ENCODE peak calls at places on chromosomes 5 and 9, in nine cellular contexts. I, G, L, V, H, C, T, E and J are unnamed samples.

GRCh38 chr9:17587113-17587512 is 8.2 kb downstream of the SH3GL2 start:
- DNase-seq in I (no peak), G (no peak), L (no peak), V (no peak), H (no peak), C (no peak), T (no peak), E (no peak), J (no peak)

GRCh38 chr9:17907780-17908513 is 329.1 kb downstream of the SH3GL2 start:
- DNase-seq in I (no peak), G (no peak), L (no peak), V (no peak), H (no peak), C (no peak), T (no peak), E (no peak), J (no peak)

GRCh38 chr5:145989428-145989827 is 53.0 kb downstream of the SH3RF2 start:
- DNase-seq in I (no peak), G (peak), L (no peak), V (no peak), H (no peak), C (no peak), T (no peak), E (no peak), J (no peak)

GRCh38 chr9:96201140-96201539 is 100.8 kb downstream of the HSD17B3 start:
- DNase-seq in I (no peak), G (no peak), L (no peak), V (no peak), H (no peak), C (no peak), T (no peak), E (no peak), J (no peak)

GRCh38 chr9:23492126-23493002 is 333.7 kb downstream of the ELAVL2 start:
- DNase-seq in I (peak), G (peak), L (peak), V (peak), H (peak), C (no peak), T (no peak), E (peak), J (no peak)

GRCh38 chr5:6728011-6728794 is 15.0 kb downstream of the TENT4A start:
- DNase-seq in I (peak), G (no peak), L (no peak), V (no peak), H (no peak), C (no peak), T (no peak), E (no peak), J (no peak)

GRCh38 chr5:147451125-147451524 is 58.7 kb downstream of the DPYSL3 start:
- DNase-seq in I (no peak), G (no peak), L (no peak), V (no peak), H (no peak), C (no peak), T (no peak), E (no peak), J (no peak)

GRCh38 chr5:43623048-43623447 is 20.1 kb downstream of the NNT start:
- DNase-seq in I (no peak), G (no peak), L (no peak), V (no peak), H (no peak), C (no peak), T (no peak), E (no peak), J (no peak)

GRCh38 chr5:111367081-111367480 is 142.9 kb downstream of the CAMK4 start:
- DNase-seq in I (no peak), G (peak), L (peak), V (peak), H (no peak), C (no peak), T (no peak), E (no peak), J (no peak)

GRCh38 chr9:83235524-83235923 is 172.6 kb upstream of the RASEF start:
- DNase-seq in I (no peak), G (no peak), L (no peak), V (no peak), H (no peak), C (no peak), T (no peak), E (no peak), J (no peak)

GRCh38 chr5:147671365-147671764 is 111.2 kb downstream of the JAKMIP2 start:
- DNase-seq in I (no peak), G (no peak), L (no peak), V (no peak), H (no peak), C (no peak), T (no peak), E (no peak), J (no peak)

GRCh38 chr5:56446728-56447127 is 213.6 kb upstream of the ANKRD55 start:
- DNase-seq in I (no peak), G (no peak), L (no peak), V (no peak), H (no peak), C (no peak), T (no peak), E (no peak), J (no peak)

GRCh38 chr5:128532127-128532526 is 5.9 kb downstream of the FBN2 start:
- DNase-seq in I (no peak), G (no peak), L (no peak), V (no peak), H (no peak), C (no peak), T (no peak), E (peak), J (no peak)

GRCh38 chr5:120552638-120553037 is 88.5 kb downstream of the PRR16 start:
- DNase-seq in I (no peak), G (peak), L (peak), V (no peak), H (peak), C (no peak), T (no peak), E (no peak), J (no peak)

GRCh38 chr5:124735169-124735858 is 11.1 kb downstream of the ZNF608 start:
- DNase-seq in I (no peak), G (peak), L (peak), V (peak), H (peak), C (peak), T (peak), E (peak), J (no peak)

GRCh38 chr5:176660860-176661641 is 13.8 kb downstream of the TSPAN17 start:
- DNase-seq in I (peak), G (peak), L (peak), V (peak), H (peak), C (peak), T (no peak), E (peak), J (no peak)

GRCh38 chr9:120177121-120177520 is 402.8 kb downstream of the CDK5RAP2 start:
- DNase-seq in I (no peak), G (no peak), L (no peak), V (no peak), H (no peak), C (no peak), T (no peak), E (no peak), J (no peak)

GRCh38 chr5:102958481-102959011 is 161.4 kb downstream of the GIN1 start:
- DNase-seq in I (no peak), G (peak), L (peak), V (peak), H (peak), C (no peak), T (peak), E (no peak), J (no peak)

GRCh38 chr5:163963881-163964280 is 458.5 kb downstream of the MAT2B start:
- DNase-seq in I (no peak), G (peak), L (peak), V (peak), H (no peak), C (no peak), T (no peak), E (no peak), J (no peak)

GRCh38 chr5:151094054-151094858 is 13.4 kb upstream of the TNIP1 start:
- DNase-seq in I (peak), G (peak), L (peak), V (no peak), H (peak), C (no peak), T (no peak), E (no peak), J (no peak)

GRCh38 chr9:129259373-129259772 is 81.3 kb upstream of the IER5L start:
- DNase-seq in I (no peak), G (no peak), L (no peak), V (no peak), H (no peak), C (no peak), T (no peak), E (no peak), J (no peak)

GRCh38 chr9:136721339-136722092 is 9.1 kb downstream of the DIPK1B start:
- DNase-seq in I (no peak), G (peak), L (peak), V (no peak), H (peak), C (no peak), T (no peak), E (no peak), J (no peak)

GRCh38 chr9:136723362-136723976 is 11.1 kb downstream of the DIPK1B start:
- DNase-seq in I (no peak), G (no peak), L (no peak), V (no peak), H (no peak), C (no peak), T (no peak), E (no peak), J (no peak)

GRCh38 chr9:136722969-136723356 is 10.6 kb downstream of the DIPK1B start:
- DNase-seq in I (no peak), G (no peak), L (no peak), V (no peak), H (no peak), C (no peak), T (no peak), E (no peak), J (no peak)

GRCh38 chr9:136720887-136721338 is 8.5 kb downstream of the DIPK1B start:
- DNase-seq in I (no peak), G (no peak), L (no peak), V (no peak), H (no peak), C (no peak), T (no peak), E (no peak), J (no peak)

DNA sequence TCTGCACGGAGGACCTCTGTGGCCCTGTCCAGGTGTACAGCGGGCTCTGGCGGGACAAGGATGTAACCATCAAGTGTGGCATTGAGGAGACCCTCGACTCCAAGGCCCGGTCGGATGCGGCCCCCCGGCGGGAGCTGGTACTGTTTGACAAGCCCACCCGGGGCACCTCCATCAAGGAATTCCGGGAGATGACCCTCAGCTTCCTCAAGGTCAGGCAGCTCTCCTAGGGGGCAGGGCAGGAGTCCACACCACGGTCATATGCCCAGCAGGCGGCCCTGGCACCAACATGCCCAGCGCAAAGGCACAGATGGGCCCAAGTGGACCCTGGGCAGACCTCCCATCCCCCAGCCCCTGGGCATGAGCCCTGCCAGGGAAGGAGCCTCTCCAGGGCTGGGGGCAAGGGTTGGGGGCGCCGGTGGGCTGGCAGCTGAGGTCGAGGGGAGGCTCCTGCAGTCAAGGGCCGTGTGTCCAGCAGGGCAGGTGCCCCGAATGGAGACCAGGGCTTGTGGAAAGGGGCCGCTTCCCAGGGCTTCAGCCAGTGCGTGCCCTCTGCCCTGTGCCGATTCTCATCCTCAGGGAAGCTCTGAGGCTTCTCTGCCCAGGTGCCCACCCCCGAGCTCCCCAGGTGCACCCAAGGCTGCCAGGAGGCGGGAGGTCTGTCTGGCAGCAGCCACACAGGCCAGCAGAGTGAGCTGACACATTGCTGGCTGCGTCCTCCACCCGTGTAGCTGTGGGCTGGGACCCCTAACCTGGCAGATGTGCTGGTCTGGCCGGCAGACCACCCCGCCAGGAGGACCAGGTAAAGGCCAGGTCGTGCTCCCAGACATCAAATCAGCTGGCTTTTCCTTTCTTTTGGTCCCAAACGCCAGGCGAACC is 10.0 kb downstream of the DIPK1B start:
- DNase-seq in I (no peak), G (no peak), L (no peak), V (no peak), H (no peak), C (no peak), T (no peak), E (no peak), J (no peak)
- H3K4me3 ChIP-seq in I (no peak), G (no peak), L (no peak), V (no peak), H (no peak), C (no peak), T (no peak), E (no peak), J (no peak)

DNA sequence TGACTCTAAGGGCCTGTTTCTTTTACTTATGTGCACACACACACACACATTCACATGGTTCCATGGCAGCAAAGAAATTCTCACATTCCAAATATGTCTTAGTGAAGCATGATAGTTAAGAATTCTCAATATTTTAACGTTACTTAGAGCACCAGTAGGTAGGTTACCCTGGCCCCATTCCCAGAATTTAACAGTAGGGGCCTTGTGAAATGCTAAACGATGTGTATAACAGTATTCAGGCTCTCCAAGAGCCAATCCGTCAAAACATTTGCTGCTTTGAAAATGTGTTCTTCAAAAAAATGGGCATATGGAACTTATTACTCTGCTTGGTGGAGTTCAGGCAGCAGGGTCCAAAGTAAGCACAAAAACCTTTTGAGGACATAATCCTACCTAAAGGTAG is 93.7 kb upstream of the DAB2 start:
- DNase-seq in I (no peak), G (peak), L (peak), V (peak), H (peak), C (no peak), T (peak), E (no peak), J (peak)
- H3K4me3 ChIP-seq in I (no peak), G (no peak), L (no peak), V (no peak), H (peak), C (no peak), T (no peak), E (no peak), J (no peak)

GRCh38 chr5:99866740-99867139 is 668.4 kb upstream of the FAM174A start:
- DNase-seq in I (peak), G (no peak), L (no peak), V (no peak), H (no peak), C (no peak), T (no peak), E (no peak), J (no peak)
- H3K4me3 ChIP-seq in I (no peak), G (no peak), L (no peak), V (no peak), H (no peak), C (no peak), T (no peak), E (no peak), J (no peak)

GRCh38 chr9:13264788-13265187 is 14.7 kb downstream of the MPDZ start:
- DNase-seq in I (no peak), G (peak), L (no peak), V (no peak), H (peak), C (no peak), T (no peak), E (no peak), J (no peak)
- H3K4me3 ChIP-seq in I (no peak), G (no peak), L (no peak), V (no peak), H (no peak), C (no peak), T (no peak), E (no peak), J (no peak)

DNA sequence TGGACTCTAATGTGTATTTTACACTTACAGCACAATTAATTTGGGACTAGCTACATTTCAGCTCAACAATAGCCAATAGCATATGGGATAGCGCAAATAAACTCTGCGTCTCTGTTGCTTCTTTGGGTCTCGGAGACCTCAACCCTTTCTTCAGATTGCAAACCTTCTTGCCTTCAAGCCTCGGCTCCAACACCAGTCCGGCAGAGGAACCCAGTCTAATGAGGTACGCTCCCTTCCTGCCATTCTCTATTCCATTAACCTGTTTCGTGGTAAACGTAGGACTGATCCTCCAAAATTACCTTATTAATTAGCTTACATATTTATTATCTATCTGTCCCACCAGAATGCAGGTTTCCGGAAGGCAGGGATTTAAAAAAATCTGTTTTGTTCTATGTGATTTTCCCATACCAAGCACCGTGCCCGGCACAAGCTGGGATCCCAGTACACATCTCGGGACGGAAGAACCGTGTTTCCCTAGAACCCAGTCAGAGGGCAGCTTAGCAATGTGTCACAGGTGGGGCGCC is 525 bp upstream of the DAPK1 start:
- DNase-seq in I (no peak), G (no peak), L (no peak), V (no peak), H (no peak), C (no peak), T (no peak), E (no peak), J (no peak)
- H3K4me3 ChIP-seq in I (peak), G (peak), L (peak), V (peak), H (peak), C (peak), T (peak), E (peak), J (peak)